ENCODE peak calls at places on chromosomes 3 and 15, in nine cellular contexts. M is fibroblast of pulmonary artery, F is K562, Q is A549, J is Caco-2, W is esophagus squamous epithelium, A is pancreas, X is cardiac muscle cell, K is foreskin fibroblast. Y is an unnamed sample.

GRCh38 chr3:157542711-157543485 is 39.7 kb upstream of the VEPH1 start:
- DNase-seq in M (peak), F (no peak), Q (peak), J (peak), W (no peak), A (peak), X (peak), K (peak), Y (peak)

GRCh38 chr3:160400631-160401150 is 1.2 kb downstream of the SMC4 start:
- DNase-seq in M (peak), F (peak), Q (no peak), J (peak), W (no peak), A (peak), X (peak), K (no peak), Y (no peak)

GRCh38 chr3:140242818-140243276 is 307.9 kb downstream of the CLSTN2 start:
- DNase-seq in M (no peak), F (no peak), Q (no peak), J (no peak), W (no peak), A (peak), X (peak), K (no peak), Y (no peak)

GRCh38 chr15:40367038-40367672 is 9.1 kb downstream of the DISP2 start:
- DNase-seq in M (no peak), F (no peak), Q (no peak), J (no peak), W (no peak), A (peak), X (no peak), K (no peak), Y (no peak)

GRCh38 chr3:126003447-126004190 is 34.6 kb downstream of the ROPN1B start:
- DNase-seq in M (no peak), F (no peak), Q (no peak), J (no peak), W (no peak), A (no peak), X (no peak), K (no peak), Y (no peak)

GRCh38 chr15:74434260-74434915 is 630 bp upstream of the SEMA7A start:
- DNase-seq in M (peak), F (no peak), Q (no peak), J (no peak), W (no peak), A (no peak), X (no peak), K (no peak), Y (no peak)

GRCh38 chr3:133280591-133280990 is 119.3 kb upstream of the BFSP2 start:
- DNase-seq in M (no peak), F (no peak), Q (no peak), J (no peak), W (no peak), A (no peak), X (no peak), K (no peak), Y (no peak)

GRCh38 chr3:36372534-36372935 is 7.8 kb upstream of the STAC start:
- DNase-seq in M (peak), F (no peak), Q (no peak), J (no peak), W (no peak), A (no peak), X (no peak), K (no peak), Y (no peak)

GRCh38 chr15:29139540-29140459 is 129.8 kb downstream of the NSMCE3 start:
- DNase-seq in M (peak), F (peak), Q (peak), J (peak), W (no peak), A (no peak), X (peak), K (peak), Y (peak)

GRCh38 chr3:139970526-139970925 is 35.5 kb downstream of the CLSTN2 start:
- DNase-seq in M (no peak), F (no peak), Q (no peak), J (no peak), W (no peak), A (no peak), X (peak), K (no peak), Y (no peak)

GRCh38 chr15:39781967-39782292 is 711 bp downstream of the FSIP1 start:
- DNase-seq in M (no peak), F (no peak), Q (no peak), J (no peak), W (no peak), A (no peak), X (no peak), K (no peak), Y (no peak)

GRCh38 chr3:135896613-135897012 is 68.9 kb upstream of the PPP2R3A start:
- DNase-seq in M (no peak), F (no peak), Q (no peak), J (peak), W (no peak), A (no peak), X (no peak), K (peak), Y (no peak)

GRCh38 chr3:183551930-183552329 is 3.6 kb downstream of the KLHL6 start:
- DNase-seq in M (no peak), F (no peak), Q (no peak), J (no peak), W (no peak), A (no peak), X (no peak), K (no peak), Y (no peak)

GRCh38 chr3:157070600-157070999 is 89.3 kb downstream of the CCNL1 start:
- DNase-seq in M (peak), F (no peak), Q (no peak), J (no peak), W (no peak), A (no peak), X (no peak), K (no peak), Y (no peak)

GRCh38 chr3:27677554-27677953 is 44.6 kb downstream of the EOMES start:
- DNase-seq in M (peak), F (no peak), Q (peak), J (no peak), W (no peak), A (no peak), X (no peak), K (peak), Y (peak)

GRCh38 chr3:59143447-59143846 is 93.6 kb upstream of the CFAP20DC start:
- DNase-seq in M (peak), F (no peak), Q (peak), J (no peak), W (no peak), A (no peak), X (no peak), K (no peak), Y (no peak)

GRCh38 chr15:92473784-92474183 is 80.1 kb downstream of the ST8SIA2 start:
- DNase-seq in M (no peak), F (no peak), Q (no peak), J (no peak), W (no peak), A (no peak), X (no peak), K (no peak), Y (no peak)

GRCh38 chr3:183500349-183500748 is 55.2 kb downstream of the KLHL6 start:
- DNase-seq in M (no peak), F (no peak), Q (no peak), J (no peak), W (no peak), A (no peak), X (no peak), K (no peak), Y (no peak)

GRCh38 chr15:93321881-93322282 is 232.9 kb upstream of the RGMA start:
- DNase-seq in M (no peak), F (no peak), Q (no peak), J (peak), W (no peak), A (no peak), X (no peak), K (no peak), Y (no peak)

GRCh38 chr15:75356006-75356405 is 9.2 kb downstream of the NEIL1 start:
- DNase-seq in M (no peak), F (no peak), Q (no peak), J (no peak), W (no peak), A (no peak), X (no peak), K (no peak), Y (no peak)

GRCh38 chr15:56759450-56759845 is 26.1 kb upstream of the ZNF280D start:
- DNase-seq in M (peak), F (no peak), Q (no peak), J (no peak), W (no peak), A (no peak), X (no peak), K (peak), Y (peak)

GRCh38 chr15:67067930-67068542 is 2.6 kb downstream of the SMAD3 start:
- DNase-seq in M (no peak), F (no peak), Q (no peak), J (peak), W (no peak), A (no peak), X (no peak), K (no peak), Y (no peak)

GRCh38 chr3:39208463-39209055 is 16.2 kb upstream of the XIRP1 start:
- DNase-seq in M (peak), F (peak), Q (peak), J (peak), W (no peak), A (no peak), X (peak), K (peak), Y (peak)

GRCh38 chr3:190557311-190557710 is 43.4 kb downstream of the IL1RAP start:
- DNase-seq in M (no peak), F (no peak), Q (no peak), J (no peak), W (no peak), A (no peak), X (no peak), K (no peak), Y (no peak)

GRCh38 chr3:168395551-168395950 is 299.8 kb upstream of the GOLIM4 start:
- DNase-seq in M (no peak), F (no peak), Q (no peak), J (no peak), W (no peak), A (no peak), X (no peak), K (no peak), Y (no peak)

GRCh38 chr3:4904801-4905695 is 74.2 kb upstream of the BHLHE40 start:
- DNase-seq in M (peak), F (no peak), Q (no peak), J (no peak), W (no peak), A (no peak), X (no peak), K (peak), Y (peak)

GRCh38 chr3:115822572-115822971 is 199.3 kb downstream of the GAP43 start:
- DNase-seq in M (no peak), F (no peak), Q (peak), J (peak), W (no peak), A (no peak), X (no peak), K (no peak), Y (no peak)

GRCh38 chr15:27833974-27834373 is 265.1 kb downstream of the OCA2 start:
- DNase-seq in M (no peak), F (no peak), Q (no peak), J (no peak), W (no peak), A (no peak), X (no peak), K (no peak), Y (no peak)

GRCh38 chr15:46315540-46315939 is 680.7 kb downstream of the SQOR start:
- DNase-seq in M (no peak), F (no peak), Q (no peak), J (no peak), W (no peak), A (no peak), X (no peak), K (no peak), Y (no peak)

GRCh38 chr15:28107894-28108255 is 8.8 kb upstream of the OCA2 start:
- DNase-seq in M (no peak), F (no peak), Q (no peak), J (no peak), W (no peak), A (no peak), X (no peak), K (no peak), Y (no peak)

GRCh38 chr3:48345946-48346572 is 12.6 kb upstream of the SPINK8 start:
- DNase-seq in M (no peak), F (no peak), Q (no peak), J (peak), W (no peak), A (no peak), X (no peak), K (no peak), Y (no peak)

GRCh38 chr3:31011383-31011782 is 116.9 kb upstream of the GADL1 start:
- DNase-seq in M (no peak), F (no peak), Q (no peak), J (no peak), W (no peak), A (no peak), X (no peak), K (no peak), Y (no peak)

GRCh38 chr3:99084156-99084555 is 182.7 kb upstream of the DCBLD2 start:
- DNase-seq in M (no peak), F (no peak), Q (no peak), J (no peak), W (no peak), A (no peak), X (no peak), K (no peak), Y (no peak)

GRCh38 chr15:71185706-71186105 is 70.4 kb downstream of the THSD4 start:
- DNase-seq in M (no peak), F (no peak), Q (no peak), J (no peak), W (no peak), A (no peak), X (no peak), K (no peak), Y (no peak)

GRCh38 chr15:71186267-71186666 is 71.0 kb downstream of the THSD4 start:
- DNase-seq in M (no peak), F (no peak), Q (no peak), J (no peak), W (no peak), A (no peak), X (peak), K (no peak), Y (no peak)

GRCh38 chr15:71189723-71190122 is 74.5 kb downstream of the THSD4 start:
- DNase-seq in M (no peak), F (no peak), Q (no peak), J (no peak), W (no peak), A (no peak), X (no peak), K (no peak), Y (no peak)

GRCh38 chr15:71191296-71191695 is 76.0 kb downstream of the THSD4 start:
- DNase-seq in M (no peak), F (no peak), Q (no peak), J (no peak), W (no peak), A (no peak), X (no peak), K (peak), Y (no peak)

DNA sequence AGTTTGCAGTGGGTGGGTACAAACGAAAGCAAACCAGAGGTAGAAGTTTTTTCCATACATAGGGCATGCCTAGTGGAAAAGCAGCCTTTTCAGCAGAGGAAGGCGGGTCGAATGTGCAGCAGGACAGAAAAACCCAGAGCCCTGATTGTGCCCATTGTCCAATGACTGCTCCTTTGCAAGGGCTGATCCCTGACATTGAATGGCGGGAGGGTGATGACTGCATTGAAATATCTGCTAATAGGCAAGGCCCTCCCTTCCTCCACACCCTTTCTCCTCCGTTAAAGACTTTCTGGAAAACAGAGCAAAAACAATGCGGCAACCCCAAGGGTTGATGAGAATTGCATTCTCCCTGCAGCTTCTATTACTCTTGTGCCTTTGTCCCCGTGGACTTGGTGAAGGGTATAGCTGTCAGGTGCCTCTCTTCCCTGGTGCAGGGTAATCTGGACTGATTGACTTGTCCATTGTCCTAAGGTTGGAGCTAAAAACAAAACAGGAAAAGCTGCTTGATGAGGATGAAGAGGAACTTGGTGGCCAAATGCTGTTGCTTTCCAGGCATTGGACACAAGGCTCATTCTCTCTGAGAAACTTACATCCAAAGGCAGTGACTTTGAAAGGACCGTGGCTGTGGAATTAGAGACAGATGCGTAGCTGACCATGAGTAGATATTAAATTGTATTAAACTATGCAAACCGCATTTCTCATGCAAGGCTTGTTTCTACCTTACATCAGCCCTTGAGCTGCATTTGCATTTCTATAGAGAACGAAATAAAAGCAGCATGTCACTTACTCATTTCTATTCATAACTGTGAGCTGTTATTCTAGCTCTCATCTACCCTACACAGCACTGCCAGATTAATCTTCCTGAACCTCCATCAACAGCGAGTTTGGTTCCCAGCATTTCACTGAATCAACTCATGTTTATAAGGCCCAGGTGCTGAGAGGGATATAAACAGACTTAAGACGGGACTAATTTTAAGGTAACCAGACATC is 72.0 kb downstream of the THSD4 start:
- DNase-seq in M (no peak), F (no peak), Q (no peak), J (no peak), W (no peak), A (no peak), X (no peak), K (no peak), Y (no peak)
- H3K4me3 ChIP-seq in M (no peak), F (no peak), Q (no peak), J (no peak), W (no peak), A (no peak), X (no peak), K (no peak), Y (no peak)

GRCh38 chr15:59632714-59633113 is 21.1 kb downstream of the GCNT3 start:
- DNase-seq in M (peak), F (no peak), Q (peak), J (peak), W (no peak), A (no peak), X (peak), K (no peak), Y (no peak)
- TF ChIP-seq CTCF in M (peak), F (peak), Q (peak), J (peak), W (no peak), A (no peak), X (peak), K (peak), Y (peak)

GRCh38 chr3:13275376-13276005 is 144.6 kb downstream of the NUP210 start:
- DNase-seq in M (no peak), F (no peak), Q (no peak), J (no peak), W (no peak), A (no peak), X (no peak), K (no peak), Y (no peak)

GRCh38 chr3:13274125-13274873 is 145.8 kb downstream of the NUP210 start:
- DNase-seq in M (no peak), F (no peak), Q (no peak), J (no peak), W (no peak), A (peak), X (no peak), K (no peak), Y (no peak)

GRCh38 chr3:13273604-13274105 is 146.5 kb downstream of the NUP210 start:
- DNase-seq in M (no peak), F (no peak), Q (no peak), J (no peak), W (no peak), A (no peak), X (no peak), K (no peak), Y (no peak)

GRCh38 chr3:13274874-13275332 is 145.2 kb downstream of the NUP210 start:
- DNase-seq in M (no peak), F (no peak), Q (no peak), J (no peak), W (no peak), A (no peak), X (no peak), K (no peak), Y (no peak)

DNA sequence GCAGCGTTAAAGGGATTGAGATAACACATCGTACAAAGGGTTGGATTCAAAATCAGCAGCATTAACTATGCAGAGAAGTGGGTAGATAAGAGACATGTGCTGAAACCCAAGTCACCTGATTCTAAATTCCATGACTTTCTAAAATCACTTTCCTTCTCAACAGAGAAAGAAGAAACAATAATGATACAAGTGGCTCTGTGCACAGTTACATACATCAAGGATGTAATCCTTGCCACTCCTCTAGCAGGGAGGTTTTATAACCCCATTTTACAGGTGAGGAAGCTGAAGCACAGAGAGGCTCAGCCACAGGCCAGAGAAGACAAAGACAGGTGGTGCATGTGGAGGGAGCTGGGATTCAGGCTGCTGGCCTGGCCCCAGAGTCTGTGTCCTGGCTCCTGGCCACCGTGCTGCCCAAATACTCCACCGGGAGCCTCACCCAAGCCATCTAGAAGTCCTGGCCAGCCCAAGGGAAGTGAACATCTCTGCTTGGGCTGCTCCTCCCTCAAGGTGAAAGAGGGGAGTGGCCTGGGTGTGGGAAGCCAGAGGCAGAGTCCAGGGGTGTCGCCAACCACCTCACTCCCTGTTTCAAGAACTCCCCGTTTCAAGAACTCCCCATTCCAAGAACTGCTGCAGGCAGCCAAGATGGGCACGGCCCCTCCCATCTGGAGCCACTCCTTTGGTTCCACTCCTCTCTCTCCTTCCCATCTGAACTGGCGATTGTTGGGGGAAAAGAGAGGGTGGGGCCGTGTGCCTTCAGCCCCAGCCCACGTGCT is 147.1 kb downstream of the NUP210 start:
- DNase-seq in M (no peak), F (no peak), Q (no peak), J (no peak), W (no peak), A (no peak), X (no peak), K (no peak), Y (no peak)
- H3K4me3 ChIP-seq in M (no peak), F (no peak), Q (no peak), J (no peak), W (no peak), A (no peak), X (no peak), K (no peak), Y (no peak)

GRCh38 chr3:167184511-167184910 is 195.6 kb downstream of the ZBBX start:
- DNase-seq in M (no peak), F (no peak), Q (peak), J (peak), W (no peak), A (no peak), X (peak), K (no peak), Y (no peak)
- TF ChIP-seq CTCF in M (no peak), F (no peak), Q (no peak), J (peak), W (no peak), A (no peak), X (no peak), K (no peak), Y (no peak)

GRCh38 chr15:101055411-101055810 is 136.3 kb downstream of the LRRK1 start:
- DNase-seq in M (no peak), F (no peak), Q (no peak), J (no peak), W (no peak), A (no peak), X (no peak), K (no peak), Y (no peak)
- H3K4me3 ChIP-seq in M (no peak), F (no peak), Q (no peak), J (no peak), W (no peak), A (no peak), X (no peak), K (no peak), Y (no peak)

GRCh38 chr3:197906023-197906849 is 43.8 kb upstream of the RPL35A start:
- DNase-seq in M (peak), F (peak), Q (peak), J (peak), W (peak), A (peak), X (peak), K (peak), Y (peak)
- TF ChIP-seq CTCF in M (peak), F (peak), Q (peak), J (peak), W (peak), A (peak), X (peak), K (peak), Y (peak)

GRCh38 chr3:150497956-150498355 is 48.3 kb downstream of the SERP1 start:
- DNase-seq in M (peak), F (peak), Q (peak), J (no peak), W (no peak), A (no peak), X (no peak), K (peak), Y (peak)
- H3K4me3 ChIP-seq in M (no peak), F (no peak), Q (no peak), J (no peak), W (no peak), A (no peak), X (no peak), K (no peak), Y (no peak)

Y was measured in fibroblast of villous mesenchyme.